ENCODE peak calls at places on chromosomes 4 and X, in six cellular contexts. G is bronchial epithelial cell, H is AG09309, A is AG04450, T is right lobe of liver, B is mucosa of descending colon. J is an unnamed sample.

GRCh38 chrX:92232182-92232581 is 453.0 kb downstream of the PCDH11X start:
- DNase-seq in G (no peak), H (no peak), A (no peak), T (no peak), B (no peak), J (no peak)

GRCh38 chr4:164924670-164925238 is 47.8 kb downstream of the APELA start:
- DNase-seq in G (no peak), H (no peak), A (no peak), T (no peak), B (no peak), J (no peak)

GRCh38 chr4:109816082-109816442 is 500 bp downstream of the GAR1 start:
- DNase-seq in G (no peak), H (no peak), A (no peak), T (peak), B (peak), J (no peak)

GRCh38 chrX:22081475-22082092 is 49.5 kb downstream of the PHEX start:
- DNase-seq in G (peak), H (no peak), A (peak), T (peak), B (peak), J (peak)

GRCh38 chr4:74800310-74800709 is 6.0 kb upstream of the BTC start:
- DNase-seq in G (no peak), H (no peak), A (no peak), T (no peak), B (no peak), J (no peak)

GRCh38 chrX:98523521-98523920 is 1639.8 kb downstream of the RPA4 start:
- DNase-seq in G (no peak), H (no peak), A (no peak), T (no peak), B (no peak), J (no peak)

GRCh38 chrX:87517571-87518141 is at the start of gene KLHL4:
- DNase-seq in G (peak), H (no peak), A (peak), T (no peak), B (peak), J (peak)

GRCh38 chr4:176123710-176124407 is 58.2 kb downstream of the WDR17 start:
- DNase-seq in G (peak), H (no peak), A (no peak), T (peak), B (peak), J (no peak)

GRCh38 chr4:123444298-123444731 is 47.7 kb downstream of the SPRY1 start:
- DNase-seq in G (no peak), H (no peak), A (no peak), T (peak), B (peak), J (no peak)

GRCh38 chr4:104901438-104901837 is 245.2 kb upstream of the TET2 start:
- DNase-seq in G (peak), H (no peak), A (no peak), T (no peak), B (no peak), J (peak)

GRCh38 chr4:55358668-55359067 is 12.6 kb downstream of the SRD5A3 start:
- DNase-seq in G (peak), H (peak), A (no peak), T (no peak), B (no peak), J (peak)

GRCh38 chr4:17142232-17142711 is 243.8 kb upstream of the LDB2 start:
- DNase-seq in G (peak), H (peak), A (peak), T (no peak), B (no peak), J (peak)

GRCh38 chr4:42306221-42307109 is 90.8 kb upstream of the SHISA3 start:
- DNase-seq in G (no peak), H (no peak), A (no peak), T (no peak), B (no peak), J (no peak)

GRCh38 chrX:80334583-80334982 is 85.7 kb upstream of the TENT5D start:
- DNase-seq in G (no peak), H (no peak), A (no peak), T (no peak), B (no peak), J (no peak)

GRCh38 chr4:46930866-46931265 is 21.8 kb upstream of the COX7B2 start:
- DNase-seq in G (no peak), H (no peak), A (no peak), T (no peak), B (no peak), J (no peak)

GRCh38 chr4:80150387-80151173 is 46.7 kb upstream of the PRDM8 start:
- DNase-seq in G (no peak), H (no peak), A (no peak), T (no peak), B (no peak), J (no peak)

GRCh38 chr4:10620935-10621488 is 63.6 kb downstream of the CLNK start:
- DNase-seq in G (no peak), H (no peak), A (no peak), T (no peak), B (no peak), J (no peak)

GRCh38 chr4:47933798-47934197 is 19.4 kb upstream of the NFXL1 start:
- DNase-seq in G (peak), H (peak), A (peak), T (no peak), B (no peak), J (no peak)

GRCh38 chrX:44035576-44035975 is 62.4 kb upstream of the NDP start:
- DNase-seq in G (no peak), H (no peak), A (no peak), T (no peak), B (no peak), J (no peak)

GRCh38 chr4:106418444-106418843 is 49.9 kb upstream of the GIMD1 start:
- DNase-seq in G (no peak), H (no peak), A (no peak), T (no peak), B (no peak), J (no peak)

GRCh38 chr4:168577624-168578023 is 80.8 kb downstream of the PALLD start:
- DNase-seq in G (no peak), H (no peak), A (no peak), T (no peak), B (peak), J (no peak)

GRCh38 chr4:89640620-89641366 is 196.2 kb downstream of the SNCA start:
- DNase-seq in G (peak), H (peak), A (peak), T (peak), B (peak), J (peak)

GRCh38 chr4:79652232-79652631 is 244.2 kb upstream of the GK2 start:
- DNase-seq in G (peak), H (peak), A (peak), T (no peak), B (no peak), J (peak)

GRCh38 chr4:61202100-61202637 is 2.0 kb downstream of the ADGRL3 start:
- DNase-seq in G (no peak), H (no peak), A (no peak), T (no peak), B (peak), J (no peak)

GRCh38 chr4:178148106-178148505 is 705.9 kb upstream of the AGA start:
- DNase-seq in G (peak), H (no peak), A (no peak), T (no peak), B (no peak), J (no peak)

GRCh38 chrX:14056201-14056600 is 26.5 kb upstream of the GEMIN8 start:
- DNase-seq in G (no peak), H (no peak), A (no peak), T (no peak), B (no peak), J (no peak)

GRCh38 chr4:155478336-155478825 is 101.6 kb upstream of the MAP9 start:
- DNase-seq in G (peak), H (no peak), A (no peak), T (no peak), B (no peak), J (no peak)

GRCh38 chr4:86788826-86789225 is 60.4 kb downstream of the SLC10A6 start:
- DNase-seq in G (no peak), H (no peak), A (no peak), T (no peak), B (no peak), J (no peak)

GRCh38 chrX:75547783-75548182 is 24.9 kb upstream of the ZDHHC15 start:
- DNase-seq in G (peak), H (no peak), A (no peak), T (peak), B (peak), J (peak)

GRCh38 chrX:20971250-20971649 is 403.0 kb upstream of the CNKSR2 start:
- DNase-seq in G (no peak), H (no peak), A (no peak), T (no peak), B (peak), J (no peak)

GRCh38 chrX:20968996-20969395 is 405.2 kb upstream of the CNKSR2 start:
- DNase-seq in G (peak), H (no peak), A (no peak), T (no peak), B (no peak), J (no peak)

GRCh38 chrX:20969565-20969964 is 404.7 kb upstream of the CNKSR2 start:
- DNase-seq in G (no peak), H (no peak), A (no peak), T (no peak), B (no peak), J (no peak)

GRCh38 chrX:20965270-20966044 is 408.8 kb upstream of the CNKSR2 start:
- DNase-seq in G (peak), H (no peak), A (no peak), T (no peak), B (no peak), J (no peak)

DNA sequence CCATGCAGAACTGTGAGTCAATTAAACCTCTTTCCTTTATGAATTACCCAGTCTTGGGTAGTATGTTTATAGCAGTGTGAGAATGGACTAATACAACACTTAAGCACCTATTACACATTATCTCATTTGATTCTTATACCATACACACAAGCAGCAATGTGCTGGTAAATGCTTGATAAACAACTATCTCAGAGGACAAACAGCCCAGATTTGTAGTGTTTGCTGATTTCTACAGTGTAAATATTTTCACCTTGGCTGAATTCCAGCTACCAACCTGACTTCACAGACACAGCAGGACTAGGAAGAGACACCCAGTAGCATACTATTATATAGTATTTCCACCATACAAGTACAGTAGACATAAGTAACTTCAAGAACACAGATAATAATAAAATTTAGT is 406.5 kb upstream of the CNKSR2 start:
- DNase-seq in G (no peak), H (no peak), A (no peak), T (no peak), B (no peak), J (no peak)
- H3K4me3 ChIP-seq in G (no peak), H (no peak), A (no peak), T (no peak), B (no peak), J (no peak)

GRCh38 chr4:166165829-166166420 is 292.9 kb downstream of the TLL1 start:
- DNase-seq in G (peak), H (peak), A (peak), T (no peak), B (peak), J (peak)

GRCh38 chr4:166172619-166173018 is 299.6 kb downstream of the TLL1 start:
- DNase-seq in G (no peak), H (no peak), A (no peak), T (no peak), B (no peak), J (no peak)

GRCh38 chr4:166174717-166175510 is 301.9 kb downstream of the TLL1 start:
- DNase-seq in G (peak), H (no peak), A (no peak), T (no peak), B (no peak), J (no peak)

DNA sequence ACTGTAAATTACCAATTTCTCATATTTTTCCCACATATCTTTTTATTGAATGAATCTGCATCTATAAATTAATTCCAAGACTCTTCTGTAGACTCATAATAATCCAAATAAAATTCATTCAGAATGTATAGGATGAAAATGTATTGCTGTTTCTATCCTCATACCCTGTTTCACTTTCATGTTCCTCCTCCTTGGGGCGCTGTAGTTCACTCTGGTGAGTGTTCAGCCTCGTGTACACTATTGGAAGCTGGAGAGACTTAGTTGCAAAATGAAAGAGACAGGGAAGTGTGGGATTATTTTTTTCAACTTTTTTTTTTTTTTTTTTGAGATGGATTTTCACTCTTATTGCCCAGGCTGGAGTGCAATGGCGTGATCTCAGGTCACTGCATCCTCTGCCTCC is 296.1 kb downstream of the TLL1 start:
- DNase-seq in G (peak), H (no peak), A (no peak), T (no peak), B (no peak), J (no peak)
- TF ChIP-seq CTCF in G (peak), H (peak), A (peak), T (no peak), B (no peak), J (peak)

DNA sequence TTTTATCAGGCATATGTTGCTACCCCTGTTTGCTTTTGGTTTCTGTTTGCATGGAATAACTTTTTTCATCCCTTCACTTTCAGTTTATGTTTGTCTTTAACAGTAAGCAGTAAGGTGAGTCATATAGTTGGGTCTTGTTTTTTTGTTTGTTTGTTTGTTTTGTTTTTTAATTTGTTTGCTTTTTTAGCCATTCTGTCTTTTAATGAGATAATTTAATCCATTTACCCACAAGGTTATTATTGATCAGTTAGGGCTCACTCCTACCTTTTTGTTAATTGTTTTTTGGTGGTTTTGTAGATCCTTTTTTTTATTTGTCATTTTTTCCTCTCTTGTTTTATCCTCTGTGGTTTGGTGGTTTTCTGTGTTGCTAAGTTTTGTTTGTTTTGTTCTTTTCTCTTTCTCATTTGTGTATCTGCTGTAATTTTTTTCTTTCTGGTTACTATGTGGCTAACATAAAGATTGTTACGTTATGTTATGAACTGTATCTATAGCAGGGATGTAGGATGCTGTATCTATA is 379.5 kb upstream of the MAD2L1 start:
- DNase-seq in G (no peak), H (no peak), A (no peak), T (no peak), B (no peak), J (no peak)
- H3K4me3 ChIP-seq in G (no peak), H (no peak), A (no peak), T (no peak), B (no peak), J (no peak)

GRCh38 chrX:153635788-153636668 is 11.0 kb upstream of the DUSP9 start:
- DNase-seq in G (peak), H (no peak), A (no peak), T (no peak), B (peak), J (no peak)
- TF ChIP-seq CTCF in G (peak), H (peak), A (peak), T (peak), B (no peak), J (peak)

GRCh38 chr4:141229408-141230101 is 8.9 kb downstream of the ZNF330 start:
- DNase-seq in G (peak), H (no peak), A (no peak), T (no peak), B (no peak), J (no peak)
- H3K4me3 ChIP-seq in G (no peak), H (no peak), A (no peak), T (no peak), B (no peak), J (no peak)

DNA sequence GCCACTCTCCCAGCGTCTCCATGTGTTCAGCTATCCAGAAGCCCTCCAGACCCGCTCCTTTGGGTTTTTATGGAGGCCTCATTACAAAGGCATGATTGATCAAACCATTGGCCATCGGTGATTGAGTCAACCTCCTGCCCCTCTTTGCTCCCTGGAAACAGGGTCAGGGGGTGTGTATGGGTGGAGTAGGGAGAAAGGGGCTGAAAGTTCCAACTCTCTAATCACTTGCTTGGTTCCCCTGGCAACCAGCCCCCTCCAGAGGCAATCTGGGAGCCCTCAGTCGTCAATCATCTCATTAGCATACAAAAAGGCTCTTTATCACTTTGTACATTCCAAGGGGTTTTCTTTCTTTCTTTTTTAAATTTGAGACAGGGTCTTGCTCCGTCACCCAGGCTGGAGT is 2.3 kb downstream of the TRIM2 start:
- DNase-seq in G (no peak), H (no peak), A (no peak), T (no peak), B (no peak), J (no peak)
- TF ChIP-seq CTCF in G (no peak), H (no peak), A (no peak), T (no peak), B (no peak), J (no peak)

J was measured in astrocyte of the cerebellum.